ENCODE peak calls at places on chromosomes 12 and 14, in ten cellular contexts. D is HCT116, H is astrocyte of the spinal cord, Y is cardiac fibroblast, I is astrocyte, L is IMR-90, Z is tibial artery, J is heart left ventricle, O is testis, C is pancreas. X is an unnamed sample.

GRCh38 chr12:104279164-104279563 is 24.4 kb upstream of the EID3 start:
- DNase-seq in D (no peak), H (no peak), Y (no peak), I (peak), L (no peak), Z (no peak), J (no peak), O (no peak), C (no peak), X (no peak)

GRCh38 chr14:77376380-77376770 is 519 bp downstream of the TMED8 start:
- DNase-seq in D (no peak), H (peak), Y (peak), I (no peak), L (no peak), Z (peak), J (peak), O (peak), C (peak), X (no peak)

GRCh38 chr12:47133981-47134380 is 54.2 kb upstream of the AMIGO2 start:
- DNase-seq in D (no peak), H (no peak), Y (no peak), I (no peak), L (no peak), Z (no peak), J (no peak), O (no peak), C (no peak), X (no peak)

GRCh38 chr12:9951026-9951652 is 19.0 kb upstream of the CLEC2A start:
- DNase-seq in D (no peak), H (no peak), Y (no peak), I (no peak), L (no peak), Z (no peak), J (no peak), O (no peak), C (no peak), X (no peak)

GRCh38 chr14:83828406-83828805 is 1701.5 kb upstream of the FLRT2 start:
- DNase-seq in D (no peak), H (no peak), Y (no peak), I (no peak), L (peak), Z (no peak), J (no peak), O (no peak), C (no peak), X (no peak)

GRCh38 chr12:51262758-51263177 is 7.4 kb downstream of the SMAGP start:
- DNase-seq in D (peak), H (peak), Y (peak), I (peak), L (peak), Z (no peak), J (no peak), O (peak), C (peak), X (no peak)

GRCh38 chr12:97151481-97151880 is 244.4 kb downstream of the NEDD1 start:
- DNase-seq in D (no peak), H (peak), Y (no peak), I (peak), L (no peak), Z (no peak), J (no peak), O (no peak), C (no peak), X (no peak)

GRCh38 chr12:64102339-64102738 is 119.8 kb downstream of the KICS2 start:
- DNase-seq in D (no peak), H (peak), Y (peak), I (peak), L (no peak), Z (no peak), J (no peak), O (no peak), C (no peak), X (peak)

GRCh38 chr12:76310110-76310509 is 38.1 kb downstream of the BBS10 start:
- DNase-seq in D (no peak), H (peak), Y (peak), I (peak), L (peak), Z (no peak), J (no peak), O (no peak), C (no peak), X (no peak)

GRCh38 chr12:97404549-97404948 is 58.1 kb upstream of the RMST start:
- DNase-seq in D (peak), H (peak), Y (peak), I (peak), L (peak), Z (no peak), J (no peak), O (peak), C (no peak), X (no peak)

GRCh38 chr12:50088577-50089335 is 3.6 kb downstream of the SMARCD1 start:
- DNase-seq in D (peak), H (peak), Y (peak), I (peak), L (peak), Z (no peak), J (no peak), O (peak), C (no peak), X (no peak)

GRCh38 chr12:128820723-128821432 is 2.9 kb downstream of the SLC15A4 start:
- DNase-seq in D (no peak), H (no peak), Y (no peak), I (no peak), L (no peak), Z (peak), J (peak), O (no peak), C (no peak), X (no peak)

GRCh38 chr12:125256537-125256936 is 191.3 kb downstream of the AACS start:
- DNase-seq in D (no peak), H (no peak), Y (no peak), I (no peak), L (no peak), Z (no peak), J (no peak), O (no peak), C (no peak), X (no peak)

GRCh38 chr12:100959481-100959880 is 164.9 kb downstream of the ANO4 start:
- DNase-seq in D (peak), H (peak), Y (peak), I (peak), L (peak), Z (no peak), J (no peak), O (no peak), C (no peak), X (peak)

GRCh38 chr12:75589801-75590200 is 78.4 kb upstream of the KRR1 start:
- DNase-seq in D (no peak), H (no peak), Y (no peak), I (no peak), L (no peak), Z (no peak), J (no peak), O (no peak), C (no peak), X (no peak)

GRCh38 chr12:27940756-27941402 is 31.7 kb downstream of the PTHLH start:
- DNase-seq in D (peak), H (peak), Y (peak), I (peak), L (peak), Z (peak), J (peak), O (peak), C (peak), X (peak)

GRCh38 chr12:38904932-38905479 is 385 bp downstream of the CPNE8 start:
- DNase-seq in D (peak), H (peak), Y (peak), I (peak), L (no peak), Z (peak), J (peak), O (peak), C (peak), X (no peak)

GRCh38 chr12:104986022-104986941 is at the start of gene NOPCHAP1:
- DNase-seq in D (peak), H (peak), Y (peak), I (peak), L (peak), Z (peak), J (peak), O (peak), C (peak), X (peak)

GRCh38 chr12:65362231-65362630 is 83.7 kb downstream of the MSRB3 start:
- DNase-seq in D (no peak), H (no peak), Y (peak), I (peak), L (peak), Z (no peak), J (no peak), O (no peak), C (no peak), X (no peak)

GRCh38 chr12:132290203-132290540 is 39.2 kb downstream of the GALNT9 start:
- DNase-seq in D (no peak), H (no peak), Y (no peak), I (no peak), L (no peak), Z (no peak), J (no peak), O (no peak), C (peak), X (no peak)

GRCh38 chr12:113048716-113049127 is 7.8 kb upstream of the DTX1 start:
- DNase-seq in D (peak), H (peak), Y (peak), I (peak), L (peak), Z (peak), J (peak), O (peak), C (no peak), X (peak)

DNA sequence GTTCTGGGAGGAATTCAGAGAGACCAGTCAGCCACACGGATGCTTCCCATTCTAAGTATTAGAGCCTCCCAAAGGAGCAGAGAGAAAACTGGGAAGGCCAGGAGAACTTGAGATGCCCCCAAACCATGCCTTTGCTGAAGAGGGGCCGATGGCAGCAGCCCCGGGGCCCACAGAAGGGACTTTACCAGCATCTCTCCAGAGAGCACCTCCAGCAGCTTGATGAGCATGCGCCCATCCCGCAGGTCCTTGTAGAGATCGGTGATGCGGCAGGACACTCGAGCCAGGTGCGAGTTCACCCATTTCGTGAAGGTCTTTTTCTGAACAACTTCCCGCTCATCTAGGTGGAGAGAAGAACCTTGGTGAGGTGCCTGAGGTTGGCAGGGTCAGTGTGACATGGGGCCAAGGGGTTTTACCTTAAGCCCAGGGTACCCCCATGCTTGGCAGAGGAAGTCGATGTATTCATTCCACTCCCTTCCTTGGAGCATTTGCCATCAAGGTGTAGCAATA is 74.9 kb downstream of the SPTB start:
- DNase-seq in D (no peak), H (no peak), Y (no peak), I (no peak), L (no peak), Z (no peak), J (no peak), O (no peak), C (no peak), X (no peak)
- H3K4me3 ChIP-seq in D (no peak), H (no peak), Y (no peak), I (no peak), L (no peak), Z (no peak), J (no peak), O (no peak), C (no peak), X (no peak)

GRCh38 chr12:118375348-118375747 is 1.0 kb upstream of the SUDS3 start:
- DNase-seq in D (no peak), H (no peak), Y (no peak), I (no peak), L (no peak), Z (no peak), J (no peak), O (no peak), C (no peak), X (no peak)
- H3K4me3 ChIP-seq in D (no peak), H (no peak), Y (no peak), I (peak), L (no peak), Z (no peak), J (no peak), O (peak), C (no peak), X (no peak)

DNA sequence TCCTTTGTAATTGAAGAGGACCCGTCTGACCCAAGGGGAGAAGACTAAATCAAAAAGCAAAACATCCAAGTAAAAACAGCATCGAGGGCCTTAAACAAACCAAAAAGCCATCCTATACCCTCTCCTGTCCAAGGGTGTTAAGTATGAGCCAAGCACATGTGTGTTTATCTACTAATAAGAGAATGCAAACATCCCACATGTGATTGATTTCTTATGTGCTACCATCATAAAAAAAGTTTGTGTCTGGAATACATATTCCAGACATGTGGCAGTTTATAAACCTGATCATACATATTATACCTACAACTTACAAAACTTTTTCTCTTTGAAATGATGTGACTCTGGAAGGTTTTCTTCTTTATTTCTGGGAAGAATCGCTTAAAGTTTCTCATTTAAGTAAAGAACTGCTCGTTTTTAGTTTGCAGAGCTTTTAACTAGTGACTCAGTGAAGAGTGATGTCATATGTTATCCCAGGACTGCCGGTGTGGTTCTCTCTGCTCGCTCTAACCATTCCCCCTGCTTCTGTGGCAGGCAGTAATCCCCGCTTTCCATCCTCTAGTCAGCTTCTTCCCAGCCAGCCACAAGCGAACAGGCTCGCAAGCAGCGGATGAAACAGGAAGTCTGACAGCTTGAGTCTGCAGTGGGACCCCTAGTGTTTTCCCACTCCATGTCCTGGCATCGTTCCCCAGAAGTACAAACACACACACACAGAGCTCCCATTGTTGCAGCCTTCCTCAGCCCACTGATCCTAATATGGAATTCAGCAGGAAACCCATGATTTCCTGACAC is 431 bp upstream of the RHOJ start:
- DNase-seq in D (no peak), H (peak), Y (peak), I (peak), L (peak), Z (peak), J (peak), O (peak), C (peak), X (peak)
- H3K4me3 ChIP-seq in D (no peak), H (peak), Y (peak), I (peak), L (peak), Z (peak), J (peak), O (peak), C (no peak), X (peak)

GRCh38 chr12:67942704-67943103 is 46.5 kb upstream of the IFNG-AS1 start:
- DNase-seq in D (no peak), H (no peak), Y (no peak), I (no peak), L (no peak), Z (no peak), J (no peak), O (no peak), C (no peak), X (no peak)
- H3K4me3 ChIP-seq in D (no peak), H (no peak), Y (no peak), I (no peak), L (no peak), Z (no peak), J (no peak), O (no peak), C (no peak), X (no peak)

GRCh38 chr14:24116111-24116809 is 1.5 kb upstream of the NRL start:
- DNase-seq in D (no peak), H (no peak), Y (no peak), I (no peak), L (no peak), Z (no peak), J (no peak), O (no peak), C (no peak), X (no peak)
- H3K4me3 ChIP-seq in D (peak), H (no peak), Y (no peak), I (no peak), L (no peak), Z (peak), J (no peak), O (peak), C (peak), X (no peak)